ENCODE peak calls at places on chromosomes 11 and 22, in seven cellular contexts. One of them, this sample, is unnamed.
A peak's percentile ranks its signal among the peaks of the same experiment; 100 is the strongest.

GRCh38 chr11:86013718-86014117 is 55.2 kb downstream of the PICALM start:
- DNase-seq in IMR-90: no peak
- DNase-seq in HCT116: no peak
- DNase-seq in fibroblast of pulmonary artery: no peak
- DNase-seq in small intestine: peak; percentile 14
- DNase-seq in stomach: no peak
- DNase-seq in esophagus squamous epithelium: no peak
- DNase-seq in this sample: no peak

GRCh38 chr11:96339704-96340554 is 3.1 kb downstream of the MAML2 start:
- DNase-seq in IMR-90: peak; percentile 59
- DNase-seq in small intestine: no peak
- DNase-seq in fibroblast of pulmonary artery: peak; percentile 50
- DNase-seq in HCT116: no peak
- DNase-seq in stomach: no peak
- DNase-seq in esophagus squamous epithelium: no peak
- DNase-seq in this sample: no peak

GRCh38 chr11:134038897-134039470 is 29.9 kb upstream of the JAM3 start:
- DNase-seq in IMR-90: peak; percentile 21
- DNase-seq in HCT116: no peak
- DNase-seq in fibroblast of pulmonary artery: no peak
- DNase-seq in stomach: no peak
- DNase-seq in small intestine: no peak
- DNase-seq in esophagus squamous epithelium: no peak
- DNase-seq in this sample: no peak

GRCh38 chr22:20316217-20316843 is 3.5 kb downstream of the DGCR6L start:
- DNase-seq in esophagus squamous epithelium: no peak
- DNase-seq in HCT116: no peak
- DNase-seq in small intestine: no peak
- DNase-seq in fibroblast of pulmonary artery: no peak
- DNase-seq in stomach: peak; percentile 9
- DNase-seq in IMR-90: no peak
- DNase-seq in this sample: no peak

GRCh38 chr11:78957481-78958245 is 383.0 kb upstream of the NARS2 start:
- DNase-seq in HCT116: no peak
- DNase-seq in IMR-90: peak; percentile 63
- DNase-seq in fibroblast of pulmonary artery: peak; percentile 4
- DNase-seq in esophagus squamous epithelium: no peak
- DNase-seq in stomach: no peak
- DNase-seq in small intestine: no peak
- DNase-seq in this sample: no peak

GRCh38 chr11:72179804-72180396 is 12.0 kb upstream of the FOLR1 start:
- DNase-seq in stomach: no peak
- DNase-seq in IMR-90: no peak
- DNase-seq in esophagus squamous epithelium: no peak
- DNase-seq in HCT116: no peak
- DNase-seq in small intestine: no peak
- DNase-seq in fibroblast of pulmonary artery: no peak
- DNase-seq in this sample: no peak

GRCh38 chr22:29112680-29113079 is 39.8 kb downstream of the KREMEN1 start:
- DNase-seq in HCT116: no peak
- DNase-seq in fibroblast of pulmonary artery: no peak
- DNase-seq in small intestine: no peak
- DNase-seq in esophagus squamous epithelium: no peak
- DNase-seq in stomach: no peak
- DNase-seq in IMR-90: peak; percentile 8
- DNase-seq in this sample: no peak

GRCh38 chr11:2790581-2790925 is 90.8 kb upstream of the KCNQ1OT1 start:
- DNase-seq in HCT116: no peak
- DNase-seq in fibroblast of pulmonary artery: no peak
- DNase-seq in small intestine: no peak
- DNase-seq in esophagus squamous epithelium: no peak
- DNase-seq in stomach: peak; percentile 19
- DNase-seq in IMR-90: no peak
- DNase-seq in this sample: peak; percentile 12

GRCh38 chr11:14519692-14520085 is 497 bp downstream of the PSMA1 start:
- DNase-seq in esophagus squamous epithelium: no peak
- DNase-seq in IMR-90: peak; percentile 41
- DNase-seq in stomach: no peak
- DNase-seq in HCT116: no peak
- DNase-seq in small intestine: no peak
- DNase-seq in fibroblast of pulmonary artery: no peak
- DNase-seq in this sample: no peak

GRCh38 chr11:70383664-70384395 is 14.5 kb upstream of the CTTN start:
- DNase-seq in esophagus squamous epithelium: no peak
- DNase-seq in IMR-90: no peak
- DNase-seq in fibroblast of pulmonary artery: no peak
- DNase-seq in HCT116: no peak
- DNase-seq in stomach: no peak
- DNase-seq in small intestine: no peak
- DNase-seq in this sample: no peak

GRCh38 chr11:70384486-70385152 is 13.7 kb upstream of the CTTN start:
- DNase-seq in small intestine: no peak
- DNase-seq in HCT116: no peak
- DNase-seq in stomach: no peak
- DNase-seq in IMR-90: no peak
- DNase-seq in fibroblast of pulmonary artery: no peak
- DNase-seq in esophagus squamous epithelium: no peak
- DNase-seq in this sample: no peak

GRCh38 chr11:70381350-70381749 is 17.0 kb upstream of the CTTN start:
- DNase-seq in IMR-90: no peak
- DNase-seq in esophagus squamous epithelium: no peak
- DNase-seq in HCT116: no peak
- DNase-seq in stomach: no peak
- DNase-seq in small intestine: no peak
- DNase-seq in fibroblast of pulmonary artery: no peak
- DNase-seq in this sample: no peak

GRCh38 chr11:70378506-70379134 is 19.7 kb upstream of the CTTN start:
- DNase-seq in small intestine: no peak
- DNase-seq in esophagus squamous epithelium: no peak
- DNase-seq in IMR-90: no peak
- DNase-seq in stomach: no peak
- DNase-seq in fibroblast of pulmonary artery: no peak
- DNase-seq in HCT116: no peak
- DNase-seq in this sample: no peak

GRCh38 chr11:70381872-70382842 is 16.2 kb upstream of the CTTN start:
- DNase-seq in stomach: no peak
- DNase-seq in IMR-90: peak; percentile 95
- DNase-seq in fibroblast of pulmonary artery: peak; percentile 60
- DNase-seq in esophagus squamous epithelium: no peak
- DNase-seq in HCT116: no peak
- DNase-seq in small intestine: no peak
- DNase-seq in this sample: no peak
- H3K4me3 ChIP-seq in stomach: no peak overlapping the region
- H3K4me3 ChIP-seq in IMR-90: peak overlapping the region; percentile 2
- H3K4me3 ChIP-seq in fibroblast of pulmonary artery: no peak overlapping the region
- H3K4me3 ChIP-seq in esophagus squamous epithelium: no peak overlapping the region
- H3K4me3 ChIP-seq in HCT116: no peak overlapping the region
- H3K4me3 ChIP-seq in small intestine: no peak overlapping the region
- H3K4me3 ChIP-seq in this sample: no peak overlapping the region

DNA sequence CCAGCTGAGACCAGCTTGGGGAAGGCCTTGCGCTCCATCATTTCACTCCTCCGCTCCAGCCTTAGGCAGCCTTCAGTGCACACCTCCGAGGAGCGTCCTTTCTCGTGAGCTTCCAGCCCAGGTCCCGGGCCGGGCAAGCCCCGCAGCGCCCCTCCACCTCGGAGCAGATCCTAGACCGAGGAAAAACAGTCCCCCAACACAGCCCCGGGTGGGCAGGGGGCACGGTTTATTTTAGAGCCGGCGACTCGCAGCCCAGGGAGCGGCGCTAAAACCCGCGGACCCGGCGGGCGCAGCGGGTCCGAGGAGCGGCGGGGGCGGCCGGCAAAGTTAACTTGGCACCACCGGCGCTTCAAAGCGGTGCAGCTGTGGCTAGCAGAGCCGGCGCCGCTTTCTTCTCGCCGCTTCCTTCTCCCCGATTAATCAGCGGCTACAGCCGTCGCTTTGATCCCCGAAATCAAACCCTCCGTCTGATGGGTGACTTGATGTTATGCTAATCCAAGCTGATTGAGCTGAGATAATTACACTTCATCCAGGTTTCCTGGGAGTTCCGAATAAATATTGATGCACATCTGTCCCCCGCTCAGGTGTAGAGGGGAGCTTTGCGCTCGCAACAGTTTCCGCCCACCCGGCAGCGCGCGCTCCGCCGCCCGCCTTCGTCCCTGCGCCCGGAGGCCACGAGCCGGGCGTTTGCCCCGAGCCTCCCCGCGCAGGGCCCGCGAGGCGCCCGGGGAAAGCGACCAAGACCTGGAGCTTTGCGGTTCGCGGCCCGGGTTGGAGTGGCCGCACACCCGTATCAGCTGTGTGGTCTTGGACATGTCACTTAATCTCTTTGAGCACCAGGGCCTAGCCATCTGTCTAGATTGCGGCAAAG is 192.7 kb downstream of the BUD13 start:
- DNase-seq in small intestine: peak; percentile 17
- DNase-seq in esophagus squamous epithelium: no peak
- DNase-seq in stomach: no peak
- DNase-seq in HCT116: no peak
- DNase-seq in fibroblast of pulmonary artery: no peak
- DNase-seq in IMR-90: no peak
- DNase-seq in this sample: no peak
- H3K4me3 ChIP-seq in small intestine: no peak overlapping the region
- H3K4me3 ChIP-seq in esophagus squamous epithelium: peak overlapping the region; percentile 29
- H3K4me3 ChIP-seq in stomach: no peak overlapping the region
- H3K4me3 ChIP-seq in HCT116: no peak overlapping the region
- H3K4me3 ChIP-seq in fibroblast of pulmonary artery: no peak overlapping the region
- H3K4me3 ChIP-seq in IMR-90: no peak overlapping the region
- H3K4me3 ChIP-seq in this sample: peak overlapping the region; percentile 22

DNA sequence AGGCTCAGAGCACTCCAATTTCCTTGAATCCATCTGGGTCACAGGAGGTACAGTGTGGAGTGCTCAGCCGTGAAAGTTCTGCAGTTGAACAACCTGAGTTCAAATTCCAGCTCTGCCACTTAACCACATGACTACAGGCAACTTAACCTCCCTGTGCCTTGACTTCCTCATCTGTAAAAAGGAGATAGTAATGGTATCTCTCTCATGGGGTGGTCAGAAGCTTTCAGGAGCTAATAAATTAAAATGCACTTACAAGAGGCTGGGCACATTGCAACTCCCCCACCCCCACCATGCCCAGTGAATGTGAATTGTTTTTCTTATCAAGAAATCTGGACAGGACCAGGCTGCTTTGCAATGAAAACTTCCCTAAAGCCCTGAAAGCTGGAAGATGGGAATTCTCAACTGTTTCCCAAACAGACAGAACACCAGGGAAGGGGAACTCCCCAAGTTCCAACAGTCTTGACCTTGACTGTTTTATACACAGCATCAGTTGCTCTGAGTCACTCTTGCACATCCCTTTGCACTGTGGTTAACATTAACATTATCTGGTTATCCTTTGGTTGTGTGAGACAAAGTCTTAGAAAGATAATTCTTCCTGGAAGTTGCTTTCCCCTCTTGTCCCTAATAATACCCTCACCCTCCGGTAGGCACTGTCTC is 137.0 kb downstream of the SLC1A2 start:
- DNase-seq in IMR-90: peak; percentile 89
- DNase-seq in small intestine: no peak
- DNase-seq in HCT116: no peak
- DNase-seq in stomach: no peak
- DNase-seq in esophagus squamous epithelium: no peak
- DNase-seq in fibroblast of pulmonary artery: peak; percentile 47
- DNase-seq in this sample: no peak
- H3K4me3 ChIP-seq in IMR-90: no peak overlapping the region
- H3K4me3 ChIP-seq in small intestine: no peak overlapping the region
- H3K4me3 ChIP-seq in HCT116: no peak overlapping the region
- H3K4me3 ChIP-seq in stomach: no peak overlapping the region
- H3K4me3 ChIP-seq in esophagus squamous epithelium: no peak overlapping the region
- H3K4me3 ChIP-seq in fibroblast of pulmonary artery: no peak overlapping the region
- H3K4me3 ChIP-seq in this sample: no peak overlapping the region

GRCh38 chr11:47572715-47573255 is 6.0 kb downstream of the KBTBD4 start:
- DNase-seq in small intestine: no peak
- DNase-seq in HCT116: no peak
- DNase-seq in stomach: no peak
- DNase-seq in fibroblast of pulmonary artery: no peak
- DNase-seq in esophagus squamous epithelium: no peak
- DNase-seq in IMR-90: no peak
- DNase-seq in this sample: no peak
- H3K4me3 ChIP-seq in small intestine: no peak overlapping the region
- H3K4me3 ChIP-seq in HCT116: no peak overlapping the region
- H3K4me3 ChIP-seq in stomach: no peak overlapping the region
- H3K4me3 ChIP-seq in fibroblast of pulmonary artery: no peak overlapping the region
- H3K4me3 ChIP-seq in esophagus squamous epithelium: no peak overlapping the region
- H3K4me3 ChIP-seq in IMR-90: no peak overlapping the region
- H3K4me3 ChIP-seq in this sample: no peak overlapping the region

GRCh38 chr11:16946477-16947282 is 67.5 kb downstream of the PLEKHA7 start:
- DNase-seq in HCT116: no peak
- DNase-seq in small intestine: no peak
- DNase-seq in IMR-90: no peak
- DNase-seq in esophagus squamous epithelium: no peak
- DNase-seq in stomach: no peak
- DNase-seq in fibroblast of pulmonary artery: no peak
- DNase-seq in this sample: no peak

GRCh38 chr11:16941935-16942334 is 72.3 kb downstream of the PLEKHA7 start:
- DNase-seq in IMR-90: no peak
- DNase-seq in esophagus squamous epithelium: no peak
- DNase-seq in fibroblast of pulmonary artery: no peak
- DNase-seq in stomach: no peak
- DNase-seq in HCT116: no peak
- DNase-seq in small intestine: no peak
- DNase-seq in this sample: no peak

GRCh38 chr11:16942342-16942741 is 71.9 kb downstream of the PLEKHA7 start:
- DNase-seq in HCT116: no peak
- DNase-seq in fibroblast of pulmonary artery: no peak
- DNase-seq in IMR-90: no peak
- DNase-seq in stomach: no peak
- DNase-seq in esophagus squamous epithelium: no peak
- DNase-seq in small intestine: no peak
- DNase-seq in this sample: no peak

GRCh38 chr11:16942917-16943316 is 71.3 kb downstream of the PLEKHA7 start:
- DNase-seq in stomach: no peak
- DNase-seq in fibroblast of pulmonary artery: no peak
- DNase-seq in HCT116: no peak
- DNase-seq in esophagus squamous epithelium: no peak
- DNase-seq in IMR-90: no peak
- DNase-seq in small intestine: no peak
- DNase-seq in this sample: no peak

DNA sequence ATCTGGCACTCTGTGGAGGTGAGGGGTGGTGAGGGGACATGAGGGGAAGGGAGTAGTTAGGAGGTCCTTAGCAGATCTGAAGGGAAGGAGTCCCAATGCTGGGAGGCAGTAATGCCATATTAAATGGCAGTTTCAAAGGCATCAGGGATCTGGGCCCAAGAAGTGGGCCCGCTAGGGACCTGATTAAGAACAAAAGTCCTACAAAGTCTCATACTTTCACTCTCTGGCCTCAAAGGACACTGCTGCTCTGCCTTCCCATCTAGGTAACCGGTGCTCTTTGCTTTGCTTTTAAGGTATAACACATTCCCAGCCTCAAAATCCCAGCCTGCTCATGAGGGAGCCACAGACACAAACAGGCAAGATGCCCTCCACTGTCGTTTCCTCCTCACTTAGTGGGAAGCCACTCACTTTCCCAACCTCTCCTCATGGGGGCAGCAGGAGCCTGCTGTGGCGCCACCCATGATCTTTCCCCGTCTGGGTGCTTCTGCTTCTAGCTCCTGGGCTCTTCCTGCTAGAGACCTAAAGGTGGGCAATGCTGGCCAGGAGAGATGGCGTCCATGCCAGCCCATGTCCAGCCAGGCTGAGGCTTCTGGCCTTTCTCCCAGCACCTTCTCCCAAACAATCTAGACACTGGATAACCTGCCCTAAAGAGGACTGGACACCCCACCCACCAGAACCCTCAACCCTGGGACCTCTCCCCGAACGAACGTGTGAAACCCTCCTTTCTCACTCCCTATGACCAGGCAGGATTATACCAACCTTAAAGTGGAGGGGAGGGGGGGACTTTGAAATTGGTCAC is 68.3 kb downstream of the PLEKHA7 start:
- DNase-seq in IMR-90: peak; percentile 34
- DNase-seq in fibroblast of pulmonary artery: peak; percentile 60
- DNase-seq in small intestine: peak; percentile 82
- DNase-seq in HCT116: peak; percentile 51
- DNase-seq in esophagus squamous epithelium: no peak
- DNase-seq in stomach: peak; percentile 73
- DNase-seq in this sample: peak; percentile 72
- H3K4me3 ChIP-seq in IMR-90: no peak overlapping the region
- H3K4me3 ChIP-seq in fibroblast of pulmonary artery: no peak overlapping the region
- H3K4me3 ChIP-seq in small intestine: no peak overlapping the region
- H3K4me3 ChIP-seq in HCT116: no peak overlapping the region
- H3K4me3 ChIP-seq in esophagus squamous epithelium: no peak overlapping the region
- H3K4me3 ChIP-seq in stomach: no peak overlapping the region
- H3K4me3 ChIP-seq in this sample: no peak overlapping the region